ENCODE peak calls at places on chromosomes 6 and 20, in nine cellular contexts. D is tibial artery; I is NCI-H187 treated with DMSO at 0.1 percent for 48 hours; S is HCT116; L is germinal center; A is H1; H is iPS-NIHi11; Q is NK-92 treated with Interleukin-12 subunit alpha and Interleukin-12 subunit beta, amount 100 ng/mL, for 24 hours; V is heart right ventricle. B is an unnamed sample.

GRCh38 chr6:135853986-135854385 is 2.5 kb downstream of the PDE7B start:
- DNase-seq in L (no peak), V (no peak), Q (no peak), D (no peak), H (no peak), S (no peak), I (no peak), A (no peak), B (no peak)

GRCh38 chr6:15870354-15871043 is 207.7 kb upstream of the DTNBP1 start:
- DNase-seq in I (no peak), A (no peak), S (no peak), L (no peak), H (no peak), Q (no peak), V (no peak), D (no peak), B (no peak)

GRCh38 chr6:41730531-41731436 is 4.6 kb downstream of the TFEB start:
- DNase-seq in A (no peak), S (no peak), H (no peak), I (no peak), D (no peak), V (no peak), L (no peak), Q (no peak), B (peak)

GRCh38 chr20:36092424-36093024 is 62.0 kb upstream of the EPB41L1 start:
- DNase-seq in Q (no peak), H (peak), S (no peak), V (peak), A (no peak), I (no peak), D (no peak), L (peak), B (peak)

GRCh38 chr6:149015224-149015876 is 268.5 kb downstream of the UST start:
- DNase-seq in S (no peak), A (no peak), D (no peak), I (no peak), Q (no peak), V (no peak), L (no peak), H (no peak), B (no peak)

GRCh38 chr20:10864076-10864672 is 190.4 kb upstream of the JAG1 start:
- DNase-seq in S (peak), I (peak), L (no peak), A (no peak), H (peak), D (no peak), V (no peak), Q (no peak), B (peak)

GRCh38 chr6:3500262-3501001 is 43.6 kb upstream of the SLC22A23 start:
- DNase-seq in Q (no peak), V (no peak), L (no peak), I (no peak), S (no peak), A (no peak), H (no peak), D (no peak), B (no peak)

GRCh38 chr6:129131282-129131681 is 248.3 kb downstream of the LAMA2 start:
- DNase-seq in A (no peak), I (no peak), L (no peak), S (no peak), Q (no peak), D (peak), H (no peak), V (no peak), B (peak)

GRCh38 chr6:42522021-42522420 is 41.8 kb upstream of the UBR2 start:
- DNase-seq in A (no peak), Q (no peak), V (no peak), I (no peak), H (no peak), D (no peak), L (no peak), S (no peak), B (no peak)

GRCh38 chr20:45036044-45036755 is 64.7 kb downstream of the KCNS1 start:
- DNase-seq in A (no peak), D (no peak), I (no peak), Q (no peak), H (no peak), L (no peak), S (peak), V (no peak), B (no peak)

B was measured in Right ventricle myocardium superior.